ENCODE peak calls at places on chromosome 4, in four cellular contexts. K is trophoblast cell, U is endothelial cell of umbilical vein, P is GM23248. J is an unnamed sample. For H3K9me3, the result is how much of the 10 kb centered on the place peaks cover.

GRCh38 chr4:65670331-65671031 is at the start of gene EPHA5:
- DNase-seq in K (peak), U (peak), P (peak), J (peak)

GRCh38 chr4:808860-809570 is 16.9 kb downstream of the CPLX1 start:
- DNase-seq in U (no peak), K (no peak), P (no peak), J (no peak)

GRCh38 chr4:120071192-120071795 is 4.6 kb upstream of the MAD2L1 start:
- DNase-seq in P (peak), K (peak), U (peak), J (peak)

GRCh38 chr4:159520074-159520473 is 417.2 kb downstream of the RAPGEF2 start:
- DNase-seq in K (no peak), U (peak), P (no peak), J (no peak)

GRCh38 chr4:147418206-147418605 is 62.7 kb upstream of the EDNRA start:
- DNase-seq in P (no peak), U (no peak), K (no peak), J (peak)

GRCh38 chr4:169159614-169160013 is 111.1 kb downstream of the SH3RF1 start:
- DNase-seq in U (peak), K (no peak), P (peak), J (peak)

GRCh38 chr4:86685401-86685800 is 91.3 kb downstream of the PTPN13 start:
- DNase-seq in K (peak), P (peak), U (peak), J (peak)

GRCh38 chr4:163808091-163808490 is 313.6 kb downstream of the TMA16 start:
- DNase-seq in P (no peak), U (no peak), K (no peak), J (no peak)

GRCh38 chr4:141339966-141340365 is 119.3 kb downstream of the ZNF330 start:
- DNase-seq in K (no peak), P (peak), U (peak), J (no peak)

GRCh38 chr4:149896428-149896827 is 80.8 kb upstream of the IQCM start:
- DNase-seq in U (peak), K (peak), P (peak), J (peak)

GRCh38 chr4:57148831-57149230 is 38.6 kb upstream of the IGFBP7 start:
- DNase-seq in U (no peak), K (no peak), P (peak), J (no peak)

GRCh38 chr4:150582881-150583286 is 933 bp downstream of the MAB21L2 start:
- DNase-seq in P (no peak), U (no peak), K (no peak), J (peak)

GRCh38 chr4:158610790-158611189 is 60.9 kb downstream of the C4orf46 start:
- DNase-seq in U (peak), P (no peak), K (no peak), J (peak)

GRCh38 chr4:154822775-154823174 is 41.7 kb downstream of the RBM46 start:
- DNase-seq in K (no peak), U (no peak), P (peak), J (peak)

GRCh38 chr4:138910914-138911336 is 104.7 kb upstream of the NOCT start:
- DNase-seq in K (peak), U (peak), P (peak), J (no peak)

GRCh38 chr4:114598191-114599121 is at the start of gene UGT8:
- DNase-seq in K (no peak), U (peak), P (peak), J (peak)

GRCh38 chr4:118173956-118174355 is 139.7 kb downstream of the NDST3 start:
- DNase-seq in K (no peak), U (peak), P (peak), J (peak)

GRCh38 chr4:59517007-59517406 is 1683.1 kb upstream of the ADGRL3 start:
- DNase-seq in U (no peak), K (no peak), P (no peak), J (no peak)

GRCh38 chr4:143641406-143641805 is 59.1 kb downstream of the FREM3 start:
- DNase-seq in K (no peak), U (peak), P (no peak), J (peak)

GRCh38 chr4:26780524-26780923 is 80.1 kb upstream of the STIM2 start:
- DNase-seq in K (no peak), P (peak), U (peak), J (peak)

GRCh38 chr4:52822583-52823477 is 39.3 kb upstream of the RASL11B start:
- DNase-seq in U (no peak), P (peak), K (no peak), J (peak)

GRCh38 chr4:183989471-183989870 is 84.4 kb downstream of the STOX2 start:
- DNase-seq in K (no peak), U (no peak), P (peak), J (peak)

GRCh38 chr4:17065821-17066220 is 167.4 kb upstream of the LDB2 start:
- DNase-seq in U (no peak), K (no peak), P (peak), J (peak)

GRCh38 chr4:10732235-10732975 is 47.8 kb upstream of the CLNK start:
- DNase-seq in U (no peak), K (no peak), P (no peak), J (no peak)

GRCh38 chr4:172390341-172390740 is 577.1 kb downstream of the GALNTL6 start:
- DNase-seq in U (no peak), P (no peak), K (no peak), J (peak)

DNA sequence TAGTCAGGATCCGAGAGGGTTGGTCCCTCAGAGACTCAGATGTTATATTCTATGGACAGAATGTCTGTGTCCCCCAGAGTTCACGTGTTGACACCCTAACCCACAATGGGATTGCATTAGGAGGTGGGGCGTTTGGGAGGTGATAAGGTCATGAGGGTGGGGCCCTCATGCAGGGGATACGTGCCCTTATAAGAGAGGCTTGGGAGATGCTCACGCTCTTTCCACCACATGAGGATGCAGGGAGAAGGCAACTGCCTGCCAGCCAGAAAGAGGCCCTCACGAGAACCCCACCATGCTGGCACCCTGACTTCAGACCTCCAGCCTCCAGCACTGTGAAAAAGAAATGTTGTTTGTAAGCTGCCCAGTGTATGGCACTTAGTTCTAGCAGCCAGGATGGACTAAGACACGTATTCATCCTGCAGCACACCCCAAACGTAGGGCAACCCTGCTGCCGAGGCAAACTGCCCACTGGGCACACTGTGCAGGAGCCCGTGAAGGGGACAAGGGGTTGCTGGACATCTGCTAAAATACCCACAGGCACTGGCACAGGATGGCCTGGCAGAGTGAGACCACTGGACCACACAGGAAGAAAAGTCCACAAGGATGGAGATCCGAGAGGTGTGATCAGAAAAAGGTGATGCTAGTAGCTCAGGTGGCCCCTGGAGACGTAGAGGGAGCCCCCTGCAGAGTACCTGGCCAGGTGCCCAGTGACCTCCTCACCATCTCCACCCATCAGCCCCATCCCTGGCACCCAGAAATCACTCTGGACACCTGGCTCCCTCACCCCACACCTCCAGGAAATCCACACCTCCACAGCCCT is 62.7 kb downstream of the HTRA3 start:
- DNase-seq in P (no peak), U (no peak), K (no peak), J (no peak)
- H3K9ac ChIP-seq in P (no peak), U (no peak), K (no peak), J (no peak)

DNA sequence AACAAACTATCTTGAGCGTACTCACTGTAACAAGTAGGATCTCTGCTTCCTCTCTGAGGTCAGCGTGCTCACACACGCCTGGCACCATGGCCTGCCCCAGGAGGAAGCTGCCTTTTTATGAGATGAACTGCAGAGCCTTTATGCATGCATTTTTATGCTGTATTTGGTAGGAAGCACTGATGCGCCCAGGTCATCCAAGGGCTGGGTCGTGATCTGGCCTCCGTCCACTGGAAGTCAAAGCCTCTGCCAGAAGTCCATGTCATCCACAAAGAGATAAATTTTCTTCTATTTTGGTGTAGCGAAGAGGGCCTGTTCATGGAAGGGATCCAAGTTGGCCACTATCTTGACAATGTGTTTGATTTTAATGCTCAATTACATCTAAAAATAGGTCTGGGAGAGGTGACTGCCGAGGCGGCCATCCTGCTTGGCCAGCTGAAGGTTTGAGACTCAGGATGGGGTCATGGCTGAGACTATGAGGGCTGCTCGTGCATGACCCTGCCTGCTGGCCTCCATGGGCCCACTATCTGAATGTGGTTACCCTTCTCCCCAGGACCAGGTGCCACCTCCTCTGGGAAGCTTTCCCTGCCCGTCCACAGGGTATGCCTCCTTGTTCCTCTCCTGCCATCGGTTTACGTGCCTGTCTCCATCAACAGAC is 50.3 kb downstream of the HTRA3 start:
- DNase-seq in P (no peak), K (no peak), U (no peak), J (no peak)
- H3K4me3 ChIP-seq in P (no peak), K (no peak), U (no peak), J (no peak)

GRCh38 chr4:122992111-122992510 is 69.7 kb upstream of the NUDT6 start:
- DNase-seq in K (no peak), U (peak), P (peak), J (no peak)

GRCh38 chr4:122990891-122991290 is 68.5 kb upstream of the NUDT6 start:
- DNase-seq in P (no peak), K (no peak), U (no peak), J (no peak)

GRCh38 chr4:122988696-122989095 is 66.3 kb upstream of the NUDT6 start:
- DNase-seq in K (no peak), P (no peak), U (no peak), J (no peak)
- H3K9me3 ChIP-seq in K (under half), P (under half), U (under half), J (under half)

GRCh38 chr4:139951051-139951450 is 202.9 kb downstream of the MAML3 start:
- DNase-seq in P (peak), K (no peak), U (no peak), J (peak)
- H3K9ac ChIP-seq in P (no peak), K (no peak), U (no peak), J (no peak)

DNA sequence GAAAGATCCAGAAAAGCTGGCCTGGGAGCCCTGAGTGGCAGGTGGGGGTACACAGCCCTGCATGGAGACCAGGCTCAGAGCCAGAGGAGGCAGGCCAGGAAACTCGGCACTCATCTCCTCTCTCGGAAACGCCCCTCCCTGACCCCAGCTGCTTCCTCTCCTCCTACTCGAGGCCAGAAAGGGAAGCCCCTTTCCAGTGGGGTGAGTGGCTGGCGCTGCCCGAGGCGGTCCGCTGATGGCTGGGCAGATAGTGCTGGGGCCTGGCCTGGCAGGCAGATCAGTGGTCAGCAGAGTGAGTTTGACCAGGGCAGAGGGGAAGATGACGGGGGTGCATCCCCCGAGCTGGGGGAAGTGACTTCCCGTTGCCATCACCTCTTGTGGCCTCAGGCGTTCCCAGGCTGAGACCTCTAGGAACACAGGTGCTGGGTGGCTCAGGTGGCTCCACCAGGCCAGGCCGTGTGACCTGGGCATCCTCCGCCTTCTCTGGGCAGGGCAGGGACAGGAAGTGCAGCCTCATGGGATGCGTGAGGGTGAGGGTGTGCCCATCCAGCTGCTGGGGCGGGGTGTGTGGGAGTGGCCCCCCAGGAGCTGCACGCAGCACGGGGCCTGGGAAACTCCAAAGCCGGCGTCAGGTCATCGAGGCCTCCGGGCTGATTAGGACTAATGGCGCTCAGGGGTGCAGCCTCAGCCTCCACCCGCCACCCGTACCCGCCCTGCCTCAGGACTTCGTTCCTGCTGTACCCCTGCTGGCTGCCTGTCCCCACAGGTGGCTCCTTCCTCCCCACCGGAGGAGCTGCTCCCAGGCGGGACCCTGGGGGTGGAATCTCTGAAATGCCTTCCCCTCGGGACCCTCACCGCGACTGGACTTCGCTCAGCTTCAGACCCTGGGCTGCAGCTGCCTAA is 5.8 kb downstream of the SH3BP2 start:
- DNase-seq in P (no peak), U (peak), K (no peak), J (no peak)
- H3K4me3 ChIP-seq in P (no peak), U (no peak), K (no peak), J (no peak)

GRCh38 chr4:28505064-28505463 is 1644.4 kb downstream of the STIM2 start:
- DNase-seq in U (no peak), P (no peak), K (no peak), J (no peak)

GRCh38 chr4:28508649-28509048 is 1648.0 kb downstream of the STIM2 start:
- DNase-seq in P (peak), U (no peak), K (no peak), J (no peak)
- H3K9me3 ChIP-seq in P (under half), U (under half), K (under half), J (under half)

GRCh38 chr4:185471235-185472062 is at the start of gene CCDC110:
- DNase-seq in K (peak), P (peak), U (peak), J (peak)
- H3K9ac ChIP-seq in K (no peak), P (peak), U (peak), J (peak)

GRCh38 chr4:7795983-7796382 is 143.7 kb downstream of the AFAP1 start:
- DNase-seq in P (no peak), K (no peak), U (no peak), J (no peak)

GRCh38 chr4:7793186-7793585 is 146.5 kb downstream of the AFAP1 start:
- DNase-seq in P (no peak), U (no peak), K (no peak), J (no peak)

GRCh38 chr4:7788193-7788592 is 151.5 kb downstream of the AFAP1 start:
- DNase-seq in P (no peak), U (no peak), K (no peak), J (no peak)

GRCh38 chr4:7788687-7789425 is 150.8 kb downstream of the AFAP1 start:
- DNase-seq in U (no peak), P (peak), K (no peak), J (no peak)

DNA sequence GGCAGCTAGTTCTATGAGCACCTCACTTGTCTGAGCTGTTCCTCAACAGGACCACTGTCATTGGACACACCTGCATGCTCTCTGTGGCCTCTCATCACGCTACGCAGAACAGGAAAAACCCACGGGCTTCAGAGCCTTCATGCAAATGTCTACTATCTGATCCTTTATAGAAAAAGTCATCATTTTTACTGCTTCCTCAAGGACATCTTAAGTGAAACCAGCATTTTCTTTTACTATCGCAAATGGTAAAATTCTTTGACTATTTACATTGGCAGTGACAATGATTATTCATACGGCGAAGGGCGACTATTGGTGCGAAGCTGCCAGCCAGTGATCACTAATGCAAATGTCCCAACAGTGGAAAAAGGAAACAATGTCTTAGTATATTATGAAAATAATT is 147.0 kb downstream of the AFAP1 start:
- DNase-seq in K (no peak), P (no peak), U (peak), J (peak)
- H3K4me3 ChIP-seq in K (no peak), P (no peak), U (no peak), J (no peak)

DNA sequence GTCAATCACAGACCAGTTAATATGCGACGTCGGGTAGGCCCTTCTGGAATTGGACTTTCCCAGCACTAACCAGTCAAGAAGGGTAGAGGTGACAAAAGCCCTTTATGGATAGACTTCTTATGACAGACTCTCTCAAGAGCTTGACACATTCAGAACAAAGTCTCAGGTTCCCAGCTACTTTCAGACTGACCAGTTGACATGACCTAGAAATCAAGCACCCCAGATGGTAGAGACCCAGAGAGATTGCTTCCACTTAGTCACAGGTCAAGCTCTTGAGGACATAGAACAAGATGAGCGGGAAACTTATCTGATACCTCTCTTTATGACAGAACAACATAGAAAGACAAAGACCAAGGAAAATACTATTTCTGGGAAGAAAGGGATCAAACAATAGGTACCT is 21.4 kb upstream of the HERC6 start:
- DNase-seq in K (no peak), P (no peak), U (no peak), J (no peak)
- H3K9me3 ChIP-seq in K (under half), P (under half), U (under half), J (under half)

GRCh38 chr4:41620594-41621256 is 82.8 kb downstream of the LIMCH1 start:
- DNase-seq in U (no peak), K (peak), P (no peak), J (peak)
- H3K9ac ChIP-seq in U (no peak), K (no peak), P (no peak), J (no peak)